ENCODE peak calls at places on chromosome 12, in four cellular contexts. Y is H1, O is IMR-90, M is H9. Q is an unnamed sample.

GRCh38 chr12:50132505-50133135 is 20.6 kb downstream of the COX14 start:
- DNase-seq in Y (no peak), O (peak), M (no peak), Q (peak)

GRCh38 chr12:40820794-40821484 is 128.7 kb downstream of the CNTN1 start:
- DNase-seq in Y (no peak), O (no peak), M (no peak), Q (no peak)

GRCh38 chr12:127926004-127926403 is 341.0 kb upstream of the TMEM132C start:
- DNase-seq in Y (peak), O (no peak), M (peak), Q (peak)

GRCh38 chr12:120592121-120593049 is 11.2 kb upstream of the POP5 start:
- DNase-seq in Y (no peak), O (no peak), M (no peak), Q (no peak)

GRCh38 chr12:59452746-59453145 is 143.1 kb upstream of the SLC16A7 start:
- DNase-seq in Y (no peak), O (peak), M (no peak), Q (no peak)

GRCh38 chr12:78229491-78230209 is 399.0 kb downstream of the NAV3 start:
- DNase-seq in Y (peak), O (peak), M (peak), Q (peak)

GRCh38 chr12:3453947-3454675 is 36.9 kb upstream of the PRMT8 start:
- DNase-seq in Y (no peak), O (peak), M (peak), Q (no peak)

GRCh38 chr12:108657130-108657745 is 23.5 kb upstream of the SELPLG start:
- DNase-seq in Y (no peak), O (no peak), M (no peak), Q (no peak)

GRCh38 chr12:98758331-98758730 is 113.2 kb downstream of the APAF1 start:
- DNase-seq in Y (no peak), O (peak), M (peak), Q (no peak)

GRCh38 chr12:88181881-88182280 is 39.8 kb downstream of the TMTC3 start:
- DNase-seq in Y (no peak), O (no peak), M (no peak), Q (peak)

GRCh38 chr12:9347328-9348127 is 139.3 kb upstream of the PZP start:
- DNase-seq in Y (no peak), O (peak), M (peak), Q (no peak)

GRCh38 chr12:51932218-51933076 is 19.1 kb upstream of the ACVR1B start:
- DNase-seq in Y (no peak), O (no peak), M (no peak), Q (no peak)

GRCh38 chr12:754238-754816 is 1.9 kb downstream of the WNK1 start:
- DNase-seq in Y (no peak), O (no peak), M (no peak), Q (no peak)

GRCh38 chr12:62703011-62703380 is 232.0 kb downstream of the PPM1H start:
- DNase-seq in Y (no peak), O (peak), M (no peak), Q (peak)

GRCh38 chr12:62131153-62131552 is 129.1 kb upstream of the USP15 start:
- DNase-seq in Y (no peak), O (no peak), M (no peak), Q (no peak)

GRCh38 chr12:40058721-40059190 is 47.1 kb downstream of the SLC2A13 start:
- DNase-seq in Y (no peak), O (peak), M (no peak), Q (no peak)

GRCh38 chr12:66024966-66025365 is 105.6 kb downstream of the LLPH start:
- DNase-seq in Y (no peak), O (no peak), M (no peak), Q (no peak)

GRCh38 chr12:105317942-105318614 is 12.4 kb upstream of the C12orf75 start:
- DNase-seq in Y (no peak), O (no peak), M (no peak), Q (no peak)

GRCh38 chr12:77087427-77087826 is 22.1 kb upstream of the E2F7 start:
- DNase-seq in Y (no peak), O (peak), M (no peak), Q (no peak)

GRCh38 chr12:90677552-90677951 is 277.4 kb downstream of the CCER1 start:
- DNase-seq in Y (no peak), O (no peak), M (no peak), Q (no peak)

GRCh38 chr12:70236990-70237389 is 6.2 kb upstream of the CNOT2 start:
- DNase-seq in Y (no peak), O (no peak), M (no peak), Q (peak)

GRCh38 chr12:68899251-68899771 is 33.7 kb downstream of the CPM start:
- DNase-seq in Y (no peak), O (peak), M (no peak), Q (peak)

GRCh38 chr12:23950775-23951391 is 1.4 kb upstream of the SOX5 start:
- DNase-seq in Y (peak), O (peak), M (no peak), Q (no peak)

GRCh38 chr12:75177997-75178396 is 31.6 kb downstream of the KCNC2 start:
- DNase-seq in Y (no peak), O (peak), M (no peak), Q (no peak)

GRCh38 chr12:99059824-99060526 is 414.9 kb downstream of the APAF1 start:
- DNase-seq in Y (no peak), O (no peak), M (no peak), Q (peak)

GRCh38 chr12:6699989-6700645 is 498 bp downstream of the PIANP start:
- DNase-seq in Y (peak), O (no peak), M (peak), Q (peak)

GRCh38 chr12:131351319-131352028 is 359.4 kb upstream of the SFSWAP start:
- DNase-seq in Y (no peak), O (no peak), M (no peak), Q (peak)

GRCh38 chr12:114888458-114888857 is 204.5 kb upstream of the TBX3 start:
- DNase-seq in Y (no peak), O (peak), M (no peak), Q (no peak)

GRCh38 chr12:21296751-21297406 is 37.8 kb downstream of the SLCO1A2 start:
- DNase-seq in Y (no peak), O (peak), M (no peak), Q (peak)

GRCh38 chr12:63129927-63130326 is 21.1 kb downstream of the AVPR1A start:
- DNase-seq in Y (no peak), O (no peak), M (no peak), Q (peak)

GRCh38 chr12:59972941-59973340 is 377.1 kb downstream of the SLC16A7 start:
- DNase-seq in Y (no peak), O (peak), M (no peak), Q (peak)

GRCh38 chr12:93571854-93572711 is at the start of gene SOCS2:
- DNase-seq in Y (peak), O (peak), M (peak), Q (peak)

GRCh38 chr12:51873251-51873994 is 14.5 kb upstream of the ANKRD33 start:
- DNase-seq in Y (no peak), O (no peak), M (no peak), Q (no peak)

GRCh38 chr12:114405199-114405448 is 820 bp downstream of the TBX5 start:
- DNase-seq in Y (no peak), O (no peak), M (no peak), Q (peak)

GRCh38 chr12:110503432-110503831 is 1.3 kb downstream of the RAD9B start:
- DNase-seq in Y (no peak), O (no peak), M (no peak), Q (no peak)

GRCh38 chr12:108616941-108617858 is 16.5 kb downstream of the SELPLG start:
- DNase-seq in Y (no peak), O (no peak), M (no peak), Q (no peak)

GRCh38 chr12:20829919-20830318 is 19.4 kb downstream of the SLCO1B3 start:
- DNase-seq in Y (no peak), O (no peak), M (no peak), Q (no peak)

GRCh38 chr12:51970904-51971646 is 19.6 kb downstream of the ACVR1B start:
- DNase-seq in Y (peak), O (peak), M (peak), Q (peak)

GRCh38 chr12:96398422-96399080 is 1.7 kb downstream of the CDK17 start:
- DNase-seq in Y (no peak), O (peak), M (no peak), Q (peak)

GRCh38 chr12:96397756-96398421 is 2.4 kb downstream of the CDK17 start:
- DNase-seq in Y (no peak), O (peak), M (no peak), Q (no peak)

GRCh38 chr12:96395236-96395635 is 5.0 kb downstream of the CDK17 start:
- DNase-seq in Y (no peak), O (no peak), M (no peak), Q (peak)

GRCh38 chr12:96396209-96396608 is 4.0 kb downstream of the CDK17 start:
- DNase-seq in Y (no peak), O (no peak), M (no peak), Q (no peak)

DNA sequence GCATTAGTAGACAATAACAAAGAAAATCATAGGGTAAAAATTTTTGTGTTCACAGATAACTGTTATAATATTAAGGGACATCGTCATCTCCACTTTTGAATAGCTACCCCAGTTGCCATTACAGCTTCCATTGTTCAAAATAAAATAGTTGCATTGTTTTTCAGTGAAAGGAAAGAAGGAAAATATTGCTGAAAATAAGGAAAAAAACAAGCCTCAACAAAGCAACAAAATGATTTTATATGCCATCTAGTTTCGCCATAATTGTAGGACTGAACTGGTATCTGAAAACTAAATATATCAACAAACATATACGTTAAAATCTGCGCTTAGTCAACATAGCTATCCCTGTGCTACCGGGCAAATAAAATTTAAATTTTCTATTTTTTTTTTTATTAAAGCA is 3.3 kb downstream of the CDK17 start:
- DNase-seq in Y (no peak), O (no peak), M (no peak), Q (no peak)
- H3K9ac ChIP-seq in Y (no peak), O (no peak), M (no peak), Q (no peak)

GRCh38 chr12:12899530-12900380 is 8.4 kb downstream of the GPRC5A start:
- DNase-seq in Y (no peak), O (peak), M (no peak), Q (no peak)
- H3K4me2 ChIP-seq in Y (no peak), O (peak), M (no peak), Q (no peak)

DNA sequence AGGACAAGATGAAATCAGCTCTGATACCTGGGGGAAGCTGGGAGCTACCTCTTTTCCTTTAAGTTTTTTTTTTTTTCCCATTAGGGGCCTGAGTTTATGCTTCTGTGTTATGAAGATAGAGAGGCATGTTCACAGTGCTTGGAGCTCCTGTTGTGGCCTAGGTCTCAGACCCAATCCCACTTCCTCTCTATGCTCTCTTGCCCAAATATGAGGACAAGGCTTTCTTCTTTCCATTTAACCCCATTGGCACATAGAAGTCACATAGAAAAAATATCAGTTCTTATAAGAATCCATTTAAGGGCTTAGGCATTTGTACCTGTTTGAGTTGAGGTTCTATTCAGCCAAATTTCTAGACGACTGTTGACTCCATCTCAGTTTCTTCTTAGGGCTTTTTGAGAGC is 12.6 kb downstream of the MRPS35 start:
- DNase-seq in Y (no peak), O (no peak), M (no peak), Q (no peak)
- H3K56ac ChIP-seq in Y (no peak), O (no peak), M (no peak), Q (no peak)

DNA sequence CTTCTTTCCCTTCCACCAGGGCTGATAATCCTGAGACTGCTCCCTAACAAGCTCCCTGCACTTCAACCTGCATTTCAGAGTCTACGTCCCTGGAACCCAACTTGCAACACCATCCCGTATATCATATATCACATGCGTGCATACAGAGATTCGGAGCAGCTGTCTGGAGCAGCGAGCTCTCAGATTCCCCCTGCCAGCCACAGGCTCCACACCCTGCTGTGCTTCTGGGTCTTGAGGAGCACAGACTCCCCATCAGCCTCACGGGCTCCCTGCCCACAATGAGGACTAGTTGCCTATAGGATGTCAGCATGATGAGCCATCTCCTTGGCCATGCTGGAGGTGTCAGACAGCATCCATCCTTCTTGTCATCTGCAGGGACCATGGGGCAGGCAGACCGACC is 19.5 kb upstream of the HDAC7 start:
- DNase-seq in Y (no peak), O (no peak), M (peak), Q (no peak)
- H3K9ac ChIP-seq in Y (no peak), O (no peak), M (no peak), Q (no peak)

GRCh38 chr12:92141585-92142244 is 3.9 kb downstream of the BTG1 start:
- DNase-seq in Y (no peak), O (no peak), M (no peak), Q (no peak)
- H3K4me2 ChIP-seq in Y (peak), O (peak), M (peak), Q (peak)

GRCh38 chr12:18895946-18896345 is 158.0 kb downstream of the CAPZA3 start:
- DNase-seq in Y (peak), O (no peak), M (peak), Q (peak)
- H3K56ac ChIP-seq in Y (no peak), O (no peak), M (no peak), Q (peak)